ENCODE peak calls at places on chromosomes 7 and 10, in six cellular contexts. D is HCT116, Q is K562, E is A549, H is GM12878, C is H1. S is an unnamed sample.

GRCh38 chr10:30503700-30504462 is 69.9 kb downstream of the MAP3K8 start:
- DNase-seq in D (no peak), Q (peak; percentile 64), E (no peak), H (no peak), C (no peak), S (no peak)

GRCh38 chr7:22723642-22724041 is 3.4 kb upstream of the IL6 start:
- DNase-seq in D (no peak), Q (no peak), E (no peak), H (no peak), C (no peak), S (no peak)

GRCh38 chr7:45689797-45690761 is 115.9 kb downstream of the ADCY1 start:
- DNase-seq in D (no peak), Q (no peak), E (no peak), H (no peak), C (peak; percentile 32), S (no peak)

GRCh38 chr10:125005312-125006187 is 63.6 kb downstream of the ZRANB1 start:
- DNase-seq in D (no peak), Q (no peak), E (no peak), H (no peak), C (no peak), S (no peak)

GRCh38 chr10:70303731-70304130 is 19.9 kb upstream of the NPFFR1 start:
- DNase-seq in D (no peak), Q (no peak), E (no peak), H (no peak), C (no peak), S (no peak)

GRCh38 chr7:151742713-151743480 is 134.0 kb downstream of the PRKAG2 start:
- DNase-seq in D (no peak), Q (no peak), E (no peak), H (no peak), C (no peak), S (no peak)

GRCh38 chr7:26857534-26858228 is 6.7 kb downstream of the SKAP2 start:
- DNase-seq in D (no peak), Q (no peak), E (no peak), H (no peak), C (peak; percentile 61), S (no peak)

GRCh38 chr7:36670585-36671431 is 53.5 kb downstream of the AOAH start:
- DNase-seq in D (peak; percentile 60), Q (peak; percentile 80), E (peak; percentile 56), H (peak; percentile 28), C (peak; percentile 81), S (peak; percentile 42)

GRCh38 chr7:3927446-3928110 is 626.5 kb downstream of the SDK1 start:
- DNase-seq in D (no peak), Q (no peak), E (no peak), H (no peak), C (no peak), S (no peak)

GRCh38 chr7:21260939-21261338 is 166.9 kb upstream of the SP4 start:
- DNase-seq in D (no peak), Q (no peak), E (no peak), H (no peak), C (no peak), S (no peak)

GRCh38 chr7:723541-723940 is 3.0 kb upstream of the DNAAF5 start:
- DNase-seq in D (no peak), Q (no peak), E (no peak), H (no peak), C (no peak), S (no peak)

GRCh38 chr10:101161494-101162299 is 30.6 kb downstream of the TLX1 start:
- DNase-seq in D (peak; percentile 72), Q (peak; percentile 74), E (peak; percentile 87), H (peak; percentile 12), C (peak; percentile 88), S (peak; percentile 52)

GRCh38 chr7:17407229-17407628 is 108.8 kb downstream of the AHR start:
- DNase-seq in D (no peak), Q (no peak), E (no peak), H (no peak), C (no peak), S (no peak)

GRCh38 chr7:52500796-52501195 is 534.6 kb upstream of the POM121L12 start:
- DNase-seq in D (no peak), Q (no peak), E (no peak), H (no peak), C (no peak), S (no peak)

GRCh38 chr10:45373783-45374450 is at the start of gene ALOX5:
- DNase-seq in D (no peak), Q (peak; percentile 89), E (peak; percentile 13), H (no peak), C (peak; percentile 78), S (no peak)

GRCh38 chr7:2420216-2420933 is 17.0 kb downstream of the CHST12 start:
- DNase-seq in D (no peak), Q (no peak), E (no peak), H (no peak), C (no peak), S (no peak)

GRCh38 chr10:131435760-131436448 is 124.4 kb upstream of the TCERG1L start:
- DNase-seq in D (no peak), Q (no peak), E (no peak), H (no peak), C (no peak), S (no peak)

GRCh38 chr7:47743898-47744612 is 162.1 kb upstream of the TNS3 start:
- DNase-seq in D (no peak), Q (no peak), E (no peak), H (no peak), C (peak; percentile 67), S (no peak)

GRCh38 chr7:128266529-128266890 is 25.4 kb downstream of the LEP start:
- DNase-seq in D (no peak), Q (no peak), E (no peak), H (no peak), C (no peak), S (no peak)

GRCh38 chr10:24331457-24331856 is 122.5 kb downstream of the KIAA1217 start:
- DNase-seq in D (no peak), Q (no peak), E (no peak), H (no peak), C (peak; percentile 2), S (no peak)

GRCh38 chr7:44225566-44226395 is 25.0 kb downstream of the YKT6 start:
- DNase-seq in D (no peak), Q (no peak), E (no peak), H (no peak), C (no peak), S (no peak)

GRCh38 chr10:57628592-57629284 is 639.0 kb downstream of the IPMK start:
- DNase-seq in D (no peak), Q (no peak), E (no peak), H (no peak), C (no peak), S (peak; percentile 59)

GRCh38 chr10:112782176-112782907 is 167.7 kb upstream of the TCF7L2 start:
- DNase-seq in D (no peak), Q (no peak), E (no peak), H (no peak), C (peak; percentile 44), S (no peak)

GRCh38 chr10:112785089-112785488 is 165.0 kb upstream of the TCF7L2 start:
- DNase-seq in D (no peak), Q (no peak), E (no peak), H (no peak), C (peak; percentile 38), S (no peak)

GRCh38 chr10:112779025-112779765 is 170.9 kb upstream of the TCF7L2 start:
- DNase-seq in D (no peak), Q (no peak), E (no peak), H (no peak), C (peak; percentile 7), S (no peak)

GRCh38 chr10:112778579-112778978 is 171.5 kb upstream of the TCF7L2 start:
- DNase-seq in D (no peak), Q (no peak), E (no peak), H (no peak), C (no peak), S (no peak)

GRCh38 chr10:112783653-112784426 is 166.2 kb upstream of the TCF7L2 start:
- DNase-seq in D (no peak), Q (no peak), E (no peak), H (no peak), C (peak; percentile 40), S (no peak)
- TF ChIP-seq CEBPB in D (no peak), Q (no peak), E (no peak), H (no peak), C (no peak), S (no peak)

DNA sequence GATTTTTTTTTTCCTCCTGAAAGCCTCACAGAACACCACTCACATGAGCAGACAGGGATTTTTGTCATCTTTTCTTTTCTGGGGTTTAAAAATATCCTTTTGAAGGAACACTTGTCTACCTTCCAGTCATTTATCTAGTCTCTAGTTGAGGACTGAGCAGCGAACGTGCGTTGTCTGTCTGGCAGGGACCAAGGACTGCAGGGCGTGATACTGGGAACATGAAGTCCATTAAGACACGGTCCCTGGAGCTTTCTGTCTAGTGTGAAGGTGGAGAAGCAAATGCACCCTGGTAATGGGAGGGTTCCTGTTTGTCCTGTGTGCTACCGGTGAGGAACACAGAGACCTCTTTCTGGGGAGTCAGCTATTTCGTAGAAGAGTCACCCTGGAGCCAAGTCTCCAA is 207.4 kb downstream of the TMEM178B start:
- DNase-seq in D (no peak), Q (no peak), E (no peak), H (no peak), C (no peak), S (no peak)
- TF ChIP-seq CEBPB in D (no peak), Q (no peak), E (no peak), H (no peak), C (no peak), S (no peak)

DNA sequence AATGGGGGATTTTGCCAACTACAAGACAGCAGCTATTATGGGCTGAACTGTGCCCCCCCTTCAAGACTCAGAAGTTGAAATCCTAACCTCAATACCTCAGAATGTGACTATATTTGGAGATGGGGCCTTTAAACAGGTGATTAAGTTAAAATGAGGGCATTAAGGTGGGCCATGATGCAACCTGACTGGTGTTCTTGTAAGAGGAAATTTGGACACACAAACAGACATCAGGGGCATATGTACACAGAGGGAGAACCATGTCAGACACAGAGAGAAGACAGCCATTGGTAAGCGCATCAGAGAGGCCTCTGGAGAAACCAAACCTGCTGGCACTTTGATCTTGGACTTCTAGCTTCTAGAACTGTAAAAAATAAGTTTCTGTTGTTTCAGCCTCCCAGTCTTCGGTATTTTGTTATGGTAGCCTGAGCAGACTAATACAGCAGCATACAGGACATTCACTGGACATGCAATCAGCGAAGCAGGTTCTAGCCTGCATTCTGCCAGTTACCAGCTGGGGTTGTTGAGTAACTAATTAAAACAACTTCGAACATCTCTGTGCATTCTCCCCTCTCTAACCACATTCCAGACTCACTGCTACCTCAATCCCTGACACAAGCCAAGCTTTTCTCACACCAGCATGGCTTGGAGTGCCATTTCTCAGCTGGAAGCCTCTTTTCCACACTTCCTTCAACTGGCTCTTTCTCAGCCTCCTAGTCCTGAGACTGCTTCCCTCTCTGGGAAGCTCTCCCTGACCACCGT is 141.4 kb downstream of the DOCK4 start:
- DNase-seq in D (no peak), Q (no peak), E (no peak), H (no peak), C (no peak), S (no peak)
- TF ChIP-seq CEBPB in D (no peak), Q (no peak), E (no peak), H (no peak), C (no peak), S (no peak)

DNA sequence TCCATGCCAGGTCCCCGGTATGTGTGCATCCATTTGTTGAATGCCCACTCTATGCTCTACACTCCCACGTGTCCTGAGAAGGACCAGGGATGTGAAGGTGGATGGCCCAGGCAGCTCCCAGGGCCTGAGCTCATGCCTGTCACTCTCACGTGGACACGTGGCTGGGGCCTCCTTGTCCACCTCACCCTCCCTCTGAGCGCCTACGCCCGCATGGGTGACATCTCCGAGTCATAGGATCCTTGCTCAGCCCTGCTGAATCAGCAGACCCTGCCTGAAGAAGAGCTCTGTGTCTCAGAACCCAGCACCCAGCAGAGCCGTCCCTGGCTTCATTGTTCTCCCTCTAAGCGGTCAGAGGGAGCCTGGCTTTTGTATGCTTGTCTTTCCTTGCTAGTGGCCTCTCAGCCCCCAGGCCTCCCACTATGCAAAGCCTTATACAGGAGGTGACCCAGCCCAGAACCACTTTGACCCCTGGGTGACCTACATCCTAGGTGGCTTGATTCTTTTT is 107.9 kb upstream of the PPIF start:
- DNase-seq in D (no peak), Q (peak; percentile 73), E (no peak), H (no peak), C (peak; percentile 60), S (no peak)
- TF ChIP-seq CEBPB in D (no peak), Q (no peak), E (no peak), H (no peak), C (no peak), S (no peak)